ENCODE peak calls at places on chromosomes 7 and 10, in five cellular contexts. One of them, this sample, is unnamed.

GRCh38 chr10:57627642-57628178 is 640.0 kb downstream of the IPMK start:
- DNase-seq in neuronal stem cell: no peak
- DNase-seq in fibroblast of lung: no peak
- DNase-seq in MM.1S: no peak
- DNase-seq in GM23338: peak
- DNase-seq in this sample: no peak

GRCh38 chr7:16431646-16432424 is 10.5 kb upstream of the CRPPA start:
- DNase-seq in neuronal stem cell: no peak
- DNase-seq in fibroblast of lung: peak
- DNase-seq in MM.1S: peak
- DNase-seq in GM23338: peak
- DNase-seq in this sample: no peak

GRCh38 chr10:132195366-132196075 is 8.8 kb downstream of the DPYSL4 start:
- DNase-seq in neuronal stem cell: no peak
- DNase-seq in fibroblast of lung: no peak
- DNase-seq in MM.1S: no peak
- DNase-seq in GM23338: no peak
- DNase-seq in this sample: no peak

GRCh38 chr10:77641344-77641743 is 3.7 kb upstream of the KCNMA1 start:
- DNase-seq in neuronal stem cell: no peak
- DNase-seq in fibroblast of lung: no peak
- DNase-seq in MM.1S: no peak
- DNase-seq in GM23338: no peak
- DNase-seq in this sample: no peak

GRCh38 chr10:786666-787512 is 97.4 kb upstream of the DIP2C start:
- DNase-seq in neuronal stem cell: no peak
- DNase-seq in fibroblast of lung: no peak
- DNase-seq in MM.1S: no peak
- DNase-seq in GM23338: no peak
- DNase-seq in this sample: no peak

GRCh38 chr10:119346063-119346835 is 138.9 kb downstream of the GRK5 start:
- DNase-seq in neuronal stem cell: no peak
- DNase-seq in fibroblast of lung: no peak
- DNase-seq in MM.1S: no peak
- DNase-seq in GM23338: no peak
- DNase-seq in this sample: no peak

GRCh38 chr7:31311465-31312074 is 29.0 kb downstream of the NEUROD6 start:
- DNase-seq in neuronal stem cell: no peak
- DNase-seq in fibroblast of lung: no peak
- DNase-seq in MM.1S: no peak
- DNase-seq in GM23338: peak
- DNase-seq in this sample: no peak

GRCh38 chr7:105887569-105888199 is 11.3 kb upstream of the ATXN7L1 start:
- DNase-seq in neuronal stem cell: no peak
- DNase-seq in fibroblast of lung: no peak
- DNase-seq in MM.1S: no peak
- DNase-seq in GM23338: no peak
- DNase-seq in this sample: no peak

GRCh38 chr10:80461208-80462183 is 7.4 kb downstream of the TSPAN14 start:
- DNase-seq in neuronal stem cell: no peak
- DNase-seq in fibroblast of lung: peak
- DNase-seq in MM.1S: no peak
- DNase-seq in GM23338: no peak
- DNase-seq in this sample: no peak

GRCh38 chr7:93442478-93443224 is 131.9 kb downstream of the CALCR start:
- DNase-seq in neuronal stem cell: peak
- DNase-seq in fibroblast of lung: peak
- DNase-seq in MM.1S: peak
- DNase-seq in GM23338: peak
- DNase-seq in this sample: peak

GRCh38 chr7:79789584-79790345 is 336.3 kb upstream of the MAGI2 start:
- DNase-seq in neuronal stem cell: no peak
- DNase-seq in fibroblast of lung: peak
- DNase-seq in MM.1S: no peak
- DNase-seq in GM23338: no peak
- DNase-seq in this sample: peak

GRCh38 chr7:70032673-70033072 is 434.4 kb downstream of the AUTS2 start:
- DNase-seq in neuronal stem cell: no peak
- DNase-seq in fibroblast of lung: no peak
- DNase-seq in MM.1S: no peak
- DNase-seq in GM23338: no peak
- DNase-seq in this sample: no peak

GRCh38 chr7:40211291-40212003 is 76.6 kb downstream of the SUGCT start:
- DNase-seq in neuronal stem cell: no peak
- DNase-seq in fibroblast of lung: peak
- DNase-seq in MM.1S: no peak
- DNase-seq in GM23338: no peak
- DNase-seq in this sample: peak

GRCh38 chr7:21054427-21055133 is 267.9 kb upstream of the SP8 start:
- DNase-seq in neuronal stem cell: no peak
- DNase-seq in fibroblast of lung: no peak
- DNase-seq in MM.1S: no peak
- DNase-seq in GM23338: no peak
- DNase-seq in this sample: no peak

GRCh38 chr7:90312745-90313144 is 8.4 kb downstream of the FAM237B start:
- DNase-seq in neuronal stem cell: no peak
- DNase-seq in fibroblast of lung: peak
- DNase-seq in MM.1S: no peak
- DNase-seq in GM23338: peak
- DNase-seq in this sample: no peak

GRCh38 chr10:28716748-28717147 is 39.4 kb downstream of the BAMBI start:
- DNase-seq in neuronal stem cell: no peak
- DNase-seq in fibroblast of lung: no peak
- DNase-seq in MM.1S: no peak
- DNase-seq in GM23338: no peak
- DNase-seq in this sample: no peak

GRCh38 chr10:126373982-126374381 is 14.3 kb downstream of the ADAM12 start:
- DNase-seq in neuronal stem cell: no peak
- DNase-seq in fibroblast of lung: peak
- DNase-seq in MM.1S: no peak
- DNase-seq in GM23338: no peak
- DNase-seq in this sample: peak

GRCh38 chr10:78992333-78992732 is 76.4 kb upstream of the ZMIZ1 start:
- DNase-seq in neuronal stem cell: no peak
- DNase-seq in fibroblast of lung: no peak
- DNase-seq in MM.1S: no peak
- DNase-seq in GM23338: no peak
- DNase-seq in this sample: no peak

GRCh38 chr10:6878067-6878412 is 298.0 kb upstream of the PRKCQ start:
- DNase-seq in neuronal stem cell: no peak
- DNase-seq in fibroblast of lung: peak
- DNase-seq in MM.1S: no peak
- DNase-seq in GM23338: peak
- DNase-seq in this sample: no peak

GRCh38 chr7:148286150-148286549 is 304.4 kb upstream of the C7orf33 start:
- DNase-seq in neuronal stem cell: no peak
- DNase-seq in fibroblast of lung: no peak
- DNase-seq in MM.1S: peak
- DNase-seq in GM23338: peak
- DNase-seq in this sample: no peak

GRCh38 chr10:26278295-26278694 is 61.7 kb downstream of the GAD2 start:
- DNase-seq in neuronal stem cell: no peak
- DNase-seq in fibroblast of lung: no peak
- DNase-seq in MM.1S: no peak
- DNase-seq in GM23338: no peak
- DNase-seq in this sample: no peak

GRCh38 chr10:11225935-11226334 is 208.3 kb downstream of the CELF2 start:
- DNase-seq in neuronal stem cell: no peak
- DNase-seq in fibroblast of lung: no peak
- DNase-seq in MM.1S: peak
- DNase-seq in GM23338: no peak
- DNase-seq in this sample: no peak

GRCh38 chr7:118648002-118648401 is 423.5 kb downstream of the ANKRD7 start:
- DNase-seq in neuronal stem cell: no peak
- DNase-seq in fibroblast of lung: no peak
- DNase-seq in MM.1S: no peak
- DNase-seq in GM23338: no peak
- DNase-seq in this sample: no peak

GRCh38 chr10:99433378-99434020 is 3.1 kb upstream of the GOT1 start:
- DNase-seq in neuronal stem cell: no peak
- DNase-seq in fibroblast of lung: no peak
- DNase-seq in MM.1S: no peak
- DNase-seq in GM23338: peak
- DNase-seq in this sample: no peak

GRCh38 chr10:124091646-124092269 is 1.6 kb downstream of the CHST15 start:
- DNase-seq in neuronal stem cell: peak
- DNase-seq in fibroblast of lung: peak
- DNase-seq in MM.1S: peak
- DNase-seq in GM23338: peak
- DNase-seq in this sample: no peak

GRCh38 chr7:142323706-142324105 is 65.8 kb upstream of the PRSS58 start:
- DNase-seq in neuronal stem cell: peak
- DNase-seq in fibroblast of lung: no peak
- DNase-seq in MM.1S: peak
- DNase-seq in GM23338: peak
- DNase-seq in this sample: no peak

GRCh38 chr7:1899201-1899600 is 229.1 kb downstream of the ELFN1 start:
- DNase-seq in neuronal stem cell: no peak
- DNase-seq in fibroblast of lung: peak
- DNase-seq in MM.1S: no peak
- DNase-seq in GM23338: no peak
- DNase-seq in this sample: peak

GRCh38 chr7:130993671-130994365 is 259.8 kb upstream of the KLF14 start:
- DNase-seq in neuronal stem cell: no peak
- DNase-seq in fibroblast of lung: no peak
- DNase-seq in MM.1S: no peak
- DNase-seq in GM23338: no peak
- DNase-seq in this sample: no peak
- H2AFZ ChIP-seq in neuronal stem cell: no peak
- H2AFZ ChIP-seq in fibroblast of lung: no peak
- H2AFZ ChIP-seq in MM.1S: no peak
- H2AFZ ChIP-seq in GM23338: no peak
- H2AFZ ChIP-seq in this sample: no peak

GRCh38 chr10:63323930-63324854 is 141.6 kb downstream of the JMJD1C start:
- DNase-seq in neuronal stem cell: no peak
- DNase-seq in fibroblast of lung: no peak
- DNase-seq in MM.1S: no peak
- DNase-seq in GM23338: no peak
- DNase-seq in this sample: no peak

GRCh38 chr10:63319231-63319630 is 146.5 kb downstream of the JMJD1C start:
- DNase-seq in neuronal stem cell: no peak
- DNase-seq in fibroblast of lung: no peak
- DNase-seq in MM.1S: no peak
- DNase-seq in GM23338: no peak
- DNase-seq in this sample: no peak

GRCh38 chr10:63318491-63318890 is 147.3 kb downstream of the JMJD1C start:
- DNase-seq in neuronal stem cell: no peak
- DNase-seq in fibroblast of lung: peak
- DNase-seq in MM.1S: no peak
- DNase-seq in GM23338: no peak
- DNase-seq in this sample: no peak

DNA sequence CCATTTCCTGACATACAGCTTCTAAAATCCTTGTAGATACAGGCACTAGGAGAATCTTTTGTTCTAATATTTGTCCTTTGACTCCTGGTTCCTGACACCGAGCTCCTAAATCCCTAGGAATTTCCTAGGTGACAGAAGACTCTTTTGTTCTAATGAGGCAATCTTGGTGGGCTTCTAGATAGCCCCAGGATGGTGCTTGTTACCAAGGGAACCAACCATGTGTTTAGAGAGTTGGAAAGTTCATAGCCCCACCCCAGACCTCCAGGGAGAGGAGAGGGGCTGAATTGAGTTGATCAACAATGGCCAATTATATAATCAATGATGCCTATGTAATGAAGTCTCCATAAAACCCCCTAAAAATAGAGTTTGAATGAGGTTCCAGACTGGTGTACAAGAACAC is 145.1 kb downstream of the JMJD1C start:
- DNase-seq in neuronal stem cell: peak
- DNase-seq in fibroblast of lung: no peak
- DNase-seq in MM.1S: no peak
- DNase-seq in GM23338: peak
- DNase-seq in this sample: no peak
- H2AFZ ChIP-seq in neuronal stem cell: no peak
- H2AFZ ChIP-seq in fibroblast of lung: no peak
- H2AFZ ChIP-seq in MM.1S: no peak
- H2AFZ ChIP-seq in GM23338: no peak
- H2AFZ ChIP-seq in this sample: no peak

DNA sequence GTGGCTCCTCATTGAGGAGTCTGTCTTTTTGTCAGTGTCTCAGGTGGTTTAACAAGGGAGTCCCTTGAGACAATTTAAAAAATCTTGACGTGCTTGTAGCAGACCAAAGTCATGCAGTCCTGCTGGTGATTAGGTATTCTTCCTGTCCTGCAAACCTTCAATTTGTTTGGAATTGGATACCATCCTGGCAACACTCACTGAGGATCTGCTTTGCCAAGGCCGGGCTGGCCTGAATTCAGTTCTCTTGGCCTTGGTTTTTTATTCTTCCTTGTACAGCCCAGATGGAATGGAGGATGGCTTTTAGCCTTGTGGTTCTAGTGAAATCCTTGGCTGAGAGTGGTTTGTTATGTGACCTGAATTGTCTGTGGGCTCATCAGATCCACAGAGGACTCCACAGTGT is 129.0 kb downstream of the PLXDC2 start:
- DNase-seq in neuronal stem cell: no peak
- DNase-seq in fibroblast of lung: peak
- DNase-seq in MM.1S: no peak
- DNase-seq in GM23338: no peak
- DNase-seq in this sample: no peak
- H2AFZ ChIP-seq in neuronal stem cell: no peak
- H2AFZ ChIP-seq in fibroblast of lung: no peak
- H2AFZ ChIP-seq in MM.1S: no peak
- H2AFZ ChIP-seq in GM23338: no peak
- H2AFZ ChIP-seq in this sample: no peak

GRCh38 chr7:101901661-101902491 is 84.5 kb downstream of the CUX1 start:
- DNase-seq in neuronal stem cell: no peak
- DNase-seq in fibroblast of lung: peak
- DNase-seq in MM.1S: no peak
- DNase-seq in GM23338: no peak
- DNase-seq in this sample: peak

GRCh38 chr7:101898019-101898575 is 80.7 kb downstream of the CUX1 start:
- DNase-seq in neuronal stem cell: no peak
- DNase-seq in fibroblast of lung: no peak
- DNase-seq in MM.1S: no peak
- DNase-seq in GM23338: no peak
- DNase-seq in this sample: no peak

GRCh38 chr7:101902680-101903504 is 85.5 kb downstream of the CUX1 start:
- DNase-seq in neuronal stem cell: no peak
- DNase-seq in fibroblast of lung: no peak
- DNase-seq in MM.1S: no peak
- DNase-seq in GM23338: no peak
- DNase-seq in this sample: no peak

GRCh38 chr7:101899616-101900015 is 82.2 kb downstream of the CUX1 start:
- DNase-seq in neuronal stem cell: no peak
- DNase-seq in fibroblast of lung: no peak
- DNase-seq in MM.1S: no peak
- DNase-seq in GM23338: no peak
- DNase-seq in this sample: no peak

DNA sequence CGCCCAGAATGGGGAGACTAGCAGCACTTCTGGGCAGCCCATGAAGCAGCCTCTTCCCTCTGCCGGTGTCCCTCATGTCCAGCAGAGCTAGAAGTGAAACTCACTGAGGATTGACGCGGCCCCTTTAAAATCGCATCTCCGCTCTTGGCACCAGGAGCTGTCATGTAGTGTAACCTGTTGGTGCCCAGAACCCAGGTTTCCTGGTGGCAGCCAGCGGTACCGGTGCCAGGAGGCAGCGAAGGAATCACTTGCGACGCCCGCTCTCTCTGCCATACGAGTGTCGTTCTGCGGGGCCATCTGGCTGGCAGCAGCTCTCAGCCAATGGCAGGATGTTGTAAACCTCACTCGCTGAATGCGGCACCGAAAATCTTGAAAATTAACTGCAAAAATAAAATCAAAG is 82.7 kb downstream of the CUX1 start:
- DNase-seq in neuronal stem cell: no peak
- DNase-seq in fibroblast of lung: no peak
- DNase-seq in MM.1S: no peak
- DNase-seq in GM23338: no peak
- DNase-seq in this sample: no peak
- H2AFZ ChIP-seq in neuronal stem cell: no peak
- H2AFZ ChIP-seq in fibroblast of lung: peak
- H2AFZ ChIP-seq in MM.1S: no peak
- H2AFZ ChIP-seq in GM23338: no peak
- H2AFZ ChIP-seq in this sample: no peak